ENCODE peak calls at places on chromosomes 5 and 9, in six cellular contexts. E is neural progenitor cell, H is trophoblast cell, W is IMR-90, M is HepG2, D is Karpas-422. A is an unnamed sample.

GRCh38 chr9:33170464-33171156 is 3.5 kb upstream of the B4GALT1 start:
- DNase-seq in D (peak; percentile 59), M (no peak), W (no peak), E (peak; percentile 44), H (no peak), A (peak; percentile 34)

GRCh38 chr5:142215915-142216681 is 107.5 kb downstream of the NDFIP1 start:
- DNase-seq in D (peak; percentile 17), W (peak; percentile 98), H (no peak), E (no peak), M (peak; percentile 54), A (peak; percentile 99)

GRCh38 chr5:57082441-57083067 is 91.3 kb upstream of the GPBP1 start:
- DNase-seq in H (no peak), D (peak; percentile 57), W (peak; percentile 10), E (no peak), M (peak; percentile 51), A (no peak)

GRCh38 chr5:73031839-73032238 is 76.0 kb downstream of the FCHO2 start:
- DNase-seq in W (peak; percentile 91), E (no peak), H (no peak), M (no peak), D (no peak), A (peak; percentile 84)

GRCh38 chr9:110069326-110070248 is 138.4 kb downstream of the C9orf152 start:
- DNase-seq in E (no peak), H (peak; percentile 50), W (peak; percentile 96), D (no peak), M (no peak), A (peak; percentile 94)

GRCh38 chr9:12794024-12794799 is 19.4 kb downstream of the LURAP1L start:
- DNase-seq in E (no peak), H (no peak), M (peak; percentile 35), D (no peak), W (peak; percentile 61), A (peak; percentile 96)

GRCh38 chr9:4829956-4830355 is 37.2 kb downstream of the RCL1 start:
- DNase-seq in E (no peak), H (no peak), M (no peak), W (peak; percentile 60), D (no peak), A (peak; percentile 34)

GRCh38 chr9:70411141-70411929 is 3.1 kb downstream of the KLF9 start:
- DNase-seq in H (no peak), M (peak; percentile 9), E (peak; percentile 22), D (no peak), W (peak; percentile 75), A (peak; percentile 78)

GRCh38 chr5:101897914-101898313 is 398.2 kb downstream of the SLCO4C1 start:
- DNase-seq in D (no peak), E (peak; percentile 31), W (no peak), H (no peak), M (no peak), A (no peak)

GRCh38 chr5:43305948-43306563 is 7.2 kb downstream of the HMGCS1 start:
- DNase-seq in E (peak; percentile 67), M (peak; percentile 70), H (peak; percentile 19), W (peak; percentile 73), D (peak; percentile 90), A (peak; percentile 59)

GRCh38 chr9:102985162-102985900 is 9.8 kb upstream of the CYLC2 start:
- DNase-seq in H (no peak), D (no peak), M (no peak), E (no peak), W (no peak), A (no peak)

GRCh38 chr5:74164725-74165226 is 475.8 kb downstream of the ENC1 start:
- DNase-seq in E (no peak), M (no peak), D (no peak), H (no peak), W (no peak), A (no peak)

GRCh38 chr5:159915913-159916840 is at the start of gene ADRA1B:
- DNase-seq in E (peak; percentile 92), M (peak; percentile 10), W (peak; percentile 53), H (peak; percentile 34), D (no peak), A (peak; percentile 63)

GRCh38 chr5:40797273-40798011 is 732 bp downstream of the PRKAA1 start:
- DNase-seq in D (peak; percentile 89), W (peak; percentile 58), H (peak; percentile 25), E (peak; percentile 89), M (no peak), A (peak; percentile 75)

GRCh38 chr5:135245521-135246499 is 153.2 kb downstream of the MACROH2A1 start:
- DNase-seq in H (no peak), E (no peak), W (peak; percentile 73), D (no peak), M (no peak), A (peak; percentile 80)

GRCh38 chr9:126329476-126330275 is 3.0 kb downstream of the MVB12B start:
- DNase-seq in D (no peak), E (no peak), M (no peak), W (no peak), H (no peak), A (no peak)

GRCh38 chr9:135456436-135457104 is 23.0 kb upstream of the PPP1R26 start:
- DNase-seq in E (no peak), D (no peak), W (no peak), H (no peak), M (no peak), A (no peak)

GRCh38 chr5:171092194-171092593 is 216.9 kb upstream of the TLX3 start:
- DNase-seq in E (no peak), H (no peak), W (peak; percentile 68), D (no peak), M (no peak), A (peak; percentile 59)

GRCh38 chr5:5605170-5605764 is 182.8 kb downstream of the ICE1 start:
- DNase-seq in D (no peak), W (no peak), E (no peak), H (no peak), M (no peak), A (no peak)

GRCh38 chr5:83827111-83827541 is 106.5 kb upstream of the HAPLN1 start:
- DNase-seq in D (no peak), H (no peak), E (no peak), M (no peak), W (peak; percentile 46), A (peak; percentile 66)

GRCh38 chr9:16062542-16063240 is 509.8 kb downstream of the CCDC171 start:
- DNase-seq in W (peak; percentile 98), H (no peak), M (no peak), E (no peak), D (no peak), A (peak; percentile 81)

GRCh38 chr9:122865300-122865699 is 36.9 kb upstream of the PDCL start:
- DNase-seq in E (no peak), H (no peak), W (no peak), M (no peak), D (no peak), A (no peak)

GRCh38 chr5:129284010-129284409 is 176.1 kb upstream of the ADAMTS19 start:
- DNase-seq in D (no peak), M (no peak), E (no peak), W (no peak), H (no peak), A (no peak)

DNA sequence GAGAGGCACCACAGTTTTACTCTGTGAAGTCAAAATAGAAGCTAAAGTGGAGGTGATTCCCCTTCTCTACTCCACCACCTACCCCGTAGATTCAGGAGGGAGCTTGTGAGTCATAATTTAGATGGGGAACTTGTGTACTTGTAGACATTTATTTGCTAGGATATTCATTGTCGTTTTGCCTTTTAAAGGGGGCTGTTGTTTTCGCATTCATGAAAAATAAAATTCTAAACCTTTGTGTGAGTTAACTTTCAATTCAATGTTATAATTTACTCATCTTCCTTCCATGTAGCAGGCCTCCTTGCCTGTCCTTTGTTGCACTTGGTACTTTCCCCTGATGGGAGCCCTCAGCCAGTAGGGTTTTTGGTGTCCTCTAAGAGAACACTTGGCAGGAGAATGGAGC is 22.0 kb downstream of the SECISBP2 start:
- DNase-seq in D (no peak), M (no peak), W (no peak), H (no peak), E (no peak), A (no peak)
- H3K36me3 ChIP-seq in D (peaks cover 71% of the 10 kb centered on the region), M (peaks cover 10% of the 10 kb centered on the region), W (peaks cover 36% of the 10 kb centered on the region), H (peaks cover 19% of the 10 kb centered on the region), E (peaks cover 22% of the 10 kb centered on the region), A (peaks cover 4% of the 10 kb centered on the region)

GRCh38 chr5:137405393-137405792 is 93.7 kb downstream of the SPOCK1 start:
- DNase-seq in M (no peak), E (no peak), W (no peak), D (no peak), H (no peak), A (no peak)

GRCh38 chr5:137398751-137399150 is 100.4 kb downstream of the SPOCK1 start:
- DNase-seq in E (no peak), H (no peak), W (no peak), M (no peak), D (no peak), A (no peak)

GRCh38 chr5:137400571-137400970 is 98.6 kb downstream of the SPOCK1 start:
- DNase-seq in M (no peak), H (no peak), D (no peak), W (no peak), E (no peak), A (no peak)

GRCh38 chr5:137402436-137403187 is 96.5 kb downstream of the SPOCK1 start:
- DNase-seq in D (no peak), E (no peak), M (no peak), W (no peak), H (no peak), A (no peak)

DNA sequence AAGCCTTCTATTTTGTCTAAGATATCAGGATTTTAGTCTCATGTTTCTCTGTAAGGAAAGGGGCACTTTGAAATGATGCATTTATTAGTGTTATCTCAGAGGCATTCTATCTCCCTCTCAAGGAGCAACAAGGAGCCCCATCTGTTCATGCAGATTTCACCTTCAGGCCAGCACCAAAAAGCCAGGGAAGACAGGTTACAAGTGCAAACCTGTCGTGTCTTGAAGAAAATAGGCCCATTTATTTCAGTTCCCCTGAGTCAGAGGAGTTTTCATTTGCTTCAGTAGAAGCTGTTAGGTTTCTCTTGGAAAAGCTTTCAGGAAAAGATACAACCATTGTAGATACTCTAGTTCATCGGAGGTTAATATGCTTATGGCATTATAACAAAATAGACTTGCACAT is 97.2 kb downstream of the SPOCK1 start:
- DNase-seq in W (no peak), D (no peak), H (no peak), M (no peak), E (no peak), A (no peak)
- H3K4me2 ChIP-seq in W (no peak overlapping the region), D (no peak overlapping the region), H (no peak overlapping the region), M (no peak overlapping the region), E (no peak overlapping the region), A (no peak overlapping the region)

GRCh38 chr5:103263054-103263453 is 4.5 kb downstream of the MACIR start:
- DNase-seq in E (no peak), M (no peak), D (no peak), H (no peak), W (no peak), A (peak; percentile 6)
- H3K9ac ChIP-seq in E (no peak overlapping the region), M (no peak overlapping the region), D (no peak overlapping the region), H (no peak overlapping the region), W (no peak overlapping the region), A (no peak overlapping the region)

DNA sequence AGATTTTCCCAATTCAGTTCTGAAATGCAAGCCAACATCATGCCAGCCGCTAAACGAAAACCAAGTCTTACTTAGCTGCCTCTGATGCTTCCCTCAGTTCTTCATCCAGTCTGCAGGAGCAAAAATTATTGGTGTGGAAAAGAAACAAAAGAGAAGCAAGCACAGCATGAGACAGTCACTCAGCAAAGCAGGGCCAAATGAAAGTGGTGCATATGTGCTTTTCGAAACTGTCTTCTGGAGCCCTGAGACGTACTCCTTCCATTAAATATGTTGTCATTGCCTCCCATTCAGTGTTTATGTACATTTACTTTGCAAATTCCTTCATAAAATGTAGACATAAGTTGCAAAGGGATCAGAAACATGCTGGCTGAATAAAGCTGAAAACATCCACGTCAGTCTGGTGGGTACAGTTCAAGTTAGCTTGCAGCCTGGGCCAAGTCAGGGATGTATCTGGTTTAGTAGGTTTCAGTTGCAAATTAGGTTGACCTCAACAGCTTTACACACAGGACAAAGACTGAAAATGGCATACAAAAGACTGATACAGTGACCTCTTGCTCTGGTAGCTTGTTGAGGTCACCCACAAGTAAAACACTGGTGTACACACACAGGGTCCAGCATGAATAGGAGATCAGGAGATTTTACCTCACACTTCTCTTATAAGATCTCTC is 139.7 kb upstream of the PCA3 start:
- DNase-seq in H (no peak), D (no peak), M (no peak), W (no peak), E (peak; percentile 15), A (no peak)
- H3K36me3 ChIP-seq in H (no peaks in the 10 kb centered on the region), D (no peaks in the 10 kb centered on the region), M (no peaks in the 10 kb centered on the region), W (no peaks in the 10 kb centered on the region), E (no peaks in the 10 kb centered on the region), A (no peaks in the 10 kb centered on the region)

A was measured in fibroblast of lung.